ENCODE peak calls at places on chromosomes 7 and 10, in eight cellular contexts. One of them, this sample, is unnamed.

GRCh38 chr7:74280985-74281384 is 8.2 kb upstream of the CLIP2 start:
- DNase-seq in pancreas: no peak
- DNase-seq in RWPE2: no peak
- DNase-seq in A673: no peak
- DNase-seq in tibial nerve: no peak
- DNase-seq in ovary: no peak
- DNase-seq in psoas muscle: no peak
- DNase-seq in body of pancreas: no peak
- DNase-seq in this sample: no peak

GRCh38 chr10:3045471-3046209 is 21.7 kb upstream of the PFKP start:
- DNase-seq in pancreas: no peak
- DNase-seq in A673: no peak
- DNase-seq in ovary: peak
- DNase-seq in tibial nerve: no peak
- DNase-seq in body of pancreas: peak
- DNase-seq in psoas muscle: peak
- DNase-seq in RWPE2: no peak
- DNase-seq in this sample: peak

GRCh38 chr7:98232276-98232585 is 19.8 kb downstream of the TECPR1 start:
- DNase-seq in RWPE2: no peak
- DNase-seq in ovary: no peak
- DNase-seq in body of pancreas: no peak
- DNase-seq in pancreas: no peak
- DNase-seq in psoas muscle: no peak
- DNase-seq in A673: no peak
- DNase-seq in tibial nerve: no peak
- DNase-seq in this sample: no peak

GRCh38 chr7:111312966-111313365 is 222.0 kb downstream of the LRRN3 start:
- DNase-seq in pancreas: no peak
- DNase-seq in psoas muscle: no peak
- DNase-seq in A673: no peak
- DNase-seq in body of pancreas: no peak
- DNase-seq in ovary: no peak
- DNase-seq in tibial nerve: no peak
- DNase-seq in RWPE2: no peak
- DNase-seq in this sample: no peak

GRCh38 chr10:97267671-97268070 is 24.8 kb downstream of the ARHGAP19 start:
- DNase-seq in psoas muscle: no peak
- DNase-seq in tibial nerve: no peak
- DNase-seq in body of pancreas: no peak
- DNase-seq in ovary: no peak
- DNase-seq in A673: no peak
- DNase-seq in RWPE2: no peak
- DNase-seq in pancreas: no peak
- DNase-seq in this sample: no peak

GRCh38 chr7:87876759-87877234 is 504 bp downstream of the DBF4 start:
- DNase-seq in tibial nerve: peak
- DNase-seq in body of pancreas: peak
- DNase-seq in pancreas: peak
- DNase-seq in A673: peak
- DNase-seq in psoas muscle: peak
- DNase-seq in RWPE2: peak
- DNase-seq in ovary: peak
- DNase-seq in this sample: peak

GRCh38 chr7:111499027-111499426 is 63.3 kb downstream of the IMMP2L start:
- DNase-seq in A673: no peak
- DNase-seq in body of pancreas: no peak
- DNase-seq in psoas muscle: no peak
- DNase-seq in ovary: no peak
- DNase-seq in tibial nerve: no peak
- DNase-seq in RWPE2: peak
- DNase-seq in pancreas: no peak
- DNase-seq in this sample: no peak

GRCh38 chr7:150375662-150376521 is 3.2 kb upstream of the ZNF775 start:
- DNase-seq in tibial nerve: no peak
- DNase-seq in body of pancreas: no peak
- DNase-seq in ovary: no peak
- DNase-seq in pancreas: no peak
- DNase-seq in RWPE2: no peak
- DNase-seq in A673: peak
- DNase-seq in psoas muscle: no peak
- DNase-seq in this sample: no peak

GRCh38 chr10:72088879-72089585 is 681 bp upstream of the SPOCK2 start:
- DNase-seq in psoas muscle: peak
- DNase-seq in ovary: no peak
- DNase-seq in pancreas: no peak
- DNase-seq in body of pancreas: no peak
- DNase-seq in tibial nerve: peak
- DNase-seq in A673: peak
- DNase-seq in RWPE2: no peak
- DNase-seq in this sample: no peak

GRCh38 chr7:150755473-150756099 is 18.4 kb downstream of the GIMAP5 start:
- DNase-seq in pancreas: no peak
- DNase-seq in A673: peak
- DNase-seq in tibial nerve: no peak
- DNase-seq in psoas muscle: no peak
- DNase-seq in ovary: no peak
- DNase-seq in RWPE2: no peak
- DNase-seq in body of pancreas: no peak
- DNase-seq in this sample: no peak

GRCh38 chr10:7464703-7465102 is 53.9 kb upstream of the SFMBT2 start:
- DNase-seq in psoas muscle: no peak
- DNase-seq in body of pancreas: no peak
- DNase-seq in RWPE2: no peak
- DNase-seq in ovary: peak
- DNase-seq in tibial nerve: no peak
- DNase-seq in A673: no peak
- DNase-seq in pancreas: no peak
- DNase-seq in this sample: no peak

GRCh38 chr7:45652630-45653029 is 78.5 kb downstream of the ADCY1 start:
- DNase-seq in tibial nerve: no peak
- DNase-seq in psoas muscle: no peak
- DNase-seq in pancreas: no peak
- DNase-seq in RWPE2: no peak
- DNase-seq in ovary: no peak
- DNase-seq in body of pancreas: no peak
- DNase-seq in A673: no peak
- DNase-seq in this sample: no peak

GRCh38 chr7:16067695-16068094 is 353.6 kb downstream of the CRPPA start:
- DNase-seq in pancreas: no peak
- DNase-seq in RWPE2: no peak
- DNase-seq in tibial nerve: peak
- DNase-seq in A673: no peak
- DNase-seq in body of pancreas: no peak
- DNase-seq in ovary: no peak
- DNase-seq in psoas muscle: no peak
- DNase-seq in this sample: no peak

GRCh38 chr10:114697061-114697598 is 39.1 kb upstream of the ABLIM1 start:
- DNase-seq in A673: no peak
- DNase-seq in tibial nerve: no peak
- DNase-seq in RWPE2: no peak
- DNase-seq in body of pancreas: no peak
- DNase-seq in pancreas: no peak
- DNase-seq in psoas muscle: no peak
- DNase-seq in ovary: no peak
- DNase-seq in this sample: peak

GRCh38 chr7:88927-89921 is 103.1 kb upstream of the FAM20C start:
- DNase-seq in pancreas: peak
- DNase-seq in psoas muscle: peak
- DNase-seq in body of pancreas: peak
- DNase-seq in tibial nerve: peak
- DNase-seq in ovary: no peak
- DNase-seq in RWPE2: peak
- DNase-seq in A673: no peak
- DNase-seq in this sample: peak

GRCh38 chr7:30225863-30226361 is 58.5 kb upstream of the ZNRF2 start:
- DNase-seq in ovary: peak
- DNase-seq in body of pancreas: peak
- DNase-seq in RWPE2: peak
- DNase-seq in tibial nerve: peak
- DNase-seq in pancreas: peak
- DNase-seq in psoas muscle: peak
- DNase-seq in A673: no peak
- DNase-seq in this sample: peak

GRCh38 chr10:26805567-26806245 is 55.1 kb downstream of the ABI1 start:
- DNase-seq in A673: no peak
- DNase-seq in ovary: no peak
- DNase-seq in pancreas: no peak
- DNase-seq in psoas muscle: no peak
- DNase-seq in RWPE2: no peak
- DNase-seq in body of pancreas: no peak
- DNase-seq in tibial nerve: no peak
- DNase-seq in this sample: no peak

GRCh38 chr7:129783097-129783919 is 169.5 kb downstream of the UBE2H start:
- DNase-seq in RWPE2: no peak
- DNase-seq in psoas muscle: no peak
- DNase-seq in ovary: no peak
- DNase-seq in body of pancreas: no peak
- DNase-seq in tibial nerve: no peak
- DNase-seq in pancreas: no peak
- DNase-seq in A673: no peak
- DNase-seq in this sample: no peak

GRCh38 chr7:140402178-140402835 is 1.6 kb upstream of the RAB19 start:
- DNase-seq in ovary: no peak
- DNase-seq in pancreas: no peak
- DNase-seq in RWPE2: no peak
- DNase-seq in body of pancreas: no peak
- DNase-seq in tibial nerve: no peak
- DNase-seq in A673: no peak
- DNase-seq in psoas muscle: no peak
- DNase-seq in this sample: no peak

GRCh38 chr10:35433851-35434426 is 97.6 kb downstream of the CCNY start:
- DNase-seq in body of pancreas: no peak
- DNase-seq in A673: peak
- DNase-seq in RWPE2: no peak
- DNase-seq in psoas muscle: no peak
- DNase-seq in tibial nerve: no peak
- DNase-seq in pancreas: no peak
- DNase-seq in ovary: no peak
- DNase-seq in this sample: no peak

GRCh38 chr7:28808786-28809533 is 149.2 kb downstream of the TRIL start:
- DNase-seq in tibial nerve: peak
- DNase-seq in A673: no peak
- DNase-seq in ovary: no peak
- DNase-seq in body of pancreas: no peak
- DNase-seq in pancreas: no peak
- DNase-seq in RWPE2: no peak
- DNase-seq in psoas muscle: peak
- DNase-seq in this sample: no peak

GRCh38 chr7:94375167-94375566 is 19.5 kb upstream of the COL1A2 start:
- DNase-seq in psoas muscle: no peak
- DNase-seq in A673: peak
- DNase-seq in RWPE2: no peak
- DNase-seq in pancreas: no peak
- DNase-seq in tibial nerve: peak
- DNase-seq in body of pancreas: peak
- DNase-seq in ovary: peak
- DNase-seq in this sample: peak

GRCh38 chr7:134557391-134557790 is 8.5 kb downstream of the AKR1B15 start:
- DNase-seq in tibial nerve: no peak
- DNase-seq in ovary: no peak
- DNase-seq in pancreas: no peak
- DNase-seq in body of pancreas: no peak
- DNase-seq in psoas muscle: no peak
- DNase-seq in RWPE2: no peak
- DNase-seq in A673: no peak
- DNase-seq in this sample: no peak

GRCh38 chr10:110170142-110170887 is 37.1 kb upstream of the MXI1 start:
- DNase-seq in ovary: no peak
- DNase-seq in tibial nerve: no peak
- DNase-seq in pancreas: no peak
- DNase-seq in psoas muscle: no peak
- DNase-seq in A673: no peak
- DNase-seq in RWPE2: no peak
- DNase-seq in body of pancreas: no peak
- DNase-seq in this sample: peak
- H3K27ac ChIP-seq in ovary: no peak
- H3K27ac ChIP-seq in tibial nerve: no peak
- H3K27ac ChIP-seq in pancreas: no peak
- H3K27ac ChIP-seq in psoas muscle: no peak
- H3K27ac ChIP-seq in A673: no peak
- H3K27ac ChIP-seq in RWPE2: no peak
- H3K27ac ChIP-seq in body of pancreas: no peak
- H3K27ac ChIP-seq in this sample: peak

GRCh38 chr7:2607913-2608899 is 23.6 kb upstream of the TTYH3 start:
- DNase-seq in ovary: no peak
- DNase-seq in A673: no peak
- DNase-seq in psoas muscle: no peak
- DNase-seq in body of pancreas: no peak
- DNase-seq in RWPE2: no peak
- DNase-seq in pancreas: no peak
- DNase-seq in tibial nerve: no peak
- DNase-seq in this sample: no peak
- H3K27ac ChIP-seq in ovary: no peak
- H3K27ac ChIP-seq in A673: no peak
- H3K27ac ChIP-seq in psoas muscle: peak
- H3K27ac ChIP-seq in body of pancreas: no peak
- H3K27ac ChIP-seq in RWPE2: no peak
- H3K27ac ChIP-seq in pancreas: peak
- H3K27ac ChIP-seq in tibial nerve: peak
- H3K27ac ChIP-seq in this sample: peak

GRCh38 chr10:74145133-74145532 is 5.5 kb downstream of the AP3M1 start:
- DNase-seq in tibial nerve: peak
- DNase-seq in pancreas: no peak
- DNase-seq in body of pancreas: no peak
- DNase-seq in RWPE2: no peak
- DNase-seq in A673: no peak
- DNase-seq in ovary: no peak
- DNase-seq in psoas muscle: no peak
- DNase-seq in this sample: no peak
- H3K27ac ChIP-seq in tibial nerve: no peak
- H3K27ac ChIP-seq in pancreas: no peak
- H3K27ac ChIP-seq in body of pancreas: no peak
- H3K27ac ChIP-seq in RWPE2: no peak
- H3K27ac ChIP-seq in A673: no peak
- H3K27ac ChIP-seq in ovary: peak
- H3K27ac ChIP-seq in psoas muscle: no peak
- H3K27ac ChIP-seq in this sample: no peak

DNA sequence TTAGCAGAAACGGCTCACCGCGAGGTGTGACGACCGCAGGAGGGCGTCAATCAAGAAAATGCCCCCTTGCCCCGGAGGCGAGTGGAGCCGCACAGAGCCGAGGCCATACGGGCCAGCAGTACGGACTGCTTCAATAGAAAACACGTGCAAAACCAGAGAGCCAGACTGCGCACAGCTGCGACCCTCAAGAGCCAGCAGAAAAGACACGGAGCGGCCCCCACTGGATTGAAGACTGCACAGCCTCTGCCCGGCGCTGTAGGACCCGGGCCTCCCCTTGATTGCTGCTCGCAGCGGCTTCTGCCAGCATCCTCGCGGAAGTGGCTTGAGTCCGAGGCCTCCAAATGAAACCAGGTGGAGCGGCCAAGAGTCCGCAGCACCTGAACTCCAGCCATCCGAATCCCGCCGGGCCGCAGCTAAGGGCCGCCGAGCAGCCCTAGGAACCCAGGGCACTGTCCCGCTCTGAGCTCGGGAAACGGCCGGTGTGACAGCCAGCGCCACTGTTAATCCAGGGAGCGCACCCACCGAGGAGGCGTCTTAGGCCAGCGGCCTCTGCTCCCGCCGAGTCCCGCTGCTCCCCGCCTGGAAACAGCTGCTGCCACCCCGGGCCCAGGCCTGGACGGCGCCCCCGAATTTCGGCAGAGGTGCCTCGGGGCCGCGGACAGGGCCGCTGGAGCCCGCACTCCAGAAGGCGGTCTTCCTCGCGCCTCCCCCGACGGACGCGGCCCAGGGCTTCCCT is 660 bp upstream of the HHEX start:
- DNase-seq in ovary: peak
- DNase-seq in psoas muscle: peak
- DNase-seq in pancreas: peak
- DNase-seq in body of pancreas: peak
- DNase-seq in A673: peak
- DNase-seq in tibial nerve: no peak
- DNase-seq in RWPE2: peak
- DNase-seq in this sample: peak
- H3K27ac ChIP-seq in ovary: no peak
- H3K27ac ChIP-seq in psoas muscle: peak
- H3K27ac ChIP-seq in pancreas: peak
- H3K27ac ChIP-seq in body of pancreas: peak
- H3K27ac ChIP-seq in A673: no peak
- H3K27ac ChIP-seq in tibial nerve: peak
- H3K27ac ChIP-seq in RWPE2: no peak
- H3K27ac ChIP-seq in this sample: no peak